ENCODE peak calls at places on chromosomes 13 and 19, in eight cellular contexts. E is GM12865, M is HTR-8/SVneo, A is HS-27A, O is nephron progenitor cell, P is germinal center, S is GDM1, W is T-helper 2 cell. B is an unnamed sample.

GRCh38 chr19:15381864-15382263 is 2.3 kb upstream of the AKAP8 start:
- DNase-seq in M (no peak), W (no peak), O (no peak), S (no peak), A (no peak), P (no peak), E (no peak), B (no peak)

GRCh38 chr19:32677657-32678056 is 2.0 kb downstream of the RGS9BP start:
- DNase-seq in S (no peak), E (no peak), P (no peak), W (no peak), O (peak; percentile 46), A (no peak), M (no peak), B (peak; percentile 96)

GRCh38 chr13:51980918-51981317 is 30.3 kb downstream of the ATP7B start:
- DNase-seq in E (no peak), A (no peak), P (no peak), O (no peak), S (no peak), W (no peak), M (no peak), B (no peak)

GRCh38 chr19:54460230-54461005 is 3.2 kb downstream of the LENG9 start:
- DNase-seq in P (no peak), A (no peak), W (no peak), M (no peak), O (no peak), S (no peak), E (no peak), B (no peak)

GRCh38 chr19:49672131-49672919 is 4.7 kb upstream of the PRMT1 start:
- DNase-seq in W (peak; percentile 66), E (peak; percentile 88), A (no peak), P (peak; percentile 88), S (peak; percentile 41), O (peak; percentile 89), M (peak; percentile 82), B (peak; percentile 92)

GRCh38 chr13:43584711-43585110 is 202.1 kb downstream of the ENOX1 start:
- DNase-seq in P (no peak), S (no peak), M (no peak), W (no peak), O (no peak), E (no peak), A (no peak), B (no peak)

GRCh38 chr13:25042141-25042540 is 53.8 kb upstream of the PABPC3 start:
- DNase-seq in A (no peak), E (no peak), O (no peak), S (no peak), P (no peak), M (no peak), W (no peak), B (no peak)

GRCh38 chr13:48542581-48543341 is 9.9 kb upstream of the RCBTB2 start:
- DNase-seq in W (no peak), S (no peak), M (no peak), O (peak; percentile 27), E (no peak), P (no peak), A (no peak), B (peak; percentile 59)

GRCh38 chr19:40392894-40393517 is 3.0 kb upstream of the HIPK4 start:
- DNase-seq in E (no peak), A (no peak), W (no peak), P (no peak), S (no peak), M (peak; percentile 28), O (no peak), B (no peak)

GRCh38 chr19:45526143-45526542 is 18.9 kb downstream of the VASP start:
- DNase-seq in P (no peak), A (no peak), W (no peak), S (no peak), M (peak; percentile 74), E (no peak), O (peak; percentile 77), B (peak; percentile 89)

B was measured in neural progenitor cell.